ENCODE peak calls at places on chromosome 20, in eight cellular contexts. A is A549, Z is HCT116, N is K562, B is SK-N-SH, X is HL-60, M is GM12878, H is Panc1. V is an unnamed sample.

GRCh38 chr20:62272200-62272599 is 30.6 kb upstream of the ADRM1 start:
- DNase-seq in Z (no peak), A (no peak), B (no peak), H (no peak), N (no peak), M (no peak), X (no peak), V (peak)

GRCh38 chr20:9916776-9917175 is 77.9 kb upstream of the PAK5 start:
- DNase-seq in H (no peak), A (no peak), X (no peak), Z (no peak), M (no peak), B (no peak), N (no peak), V (no peak)

GRCh38 chr20:10476319-10476724 is 41.2 kb downstream of the SLX4IP start:
- DNase-seq in M (peak), H (no peak), Z (no peak), X (peak), A (no peak), B (no peak), N (peak), V (no peak)

GRCh38 chr20:24842591-24843442 is 106.3 kb upstream of the CST7 start:
- DNase-seq in B (no peak), X (no peak), M (peak), N (no peak), H (no peak), Z (no peak), A (no peak), V (no peak)

GRCh38 chr20:49619113-49620048 is 51.4 kb upstream of the PTGIS start:
- DNase-seq in N (no peak), X (no peak), M (no peak), A (no peak), H (no peak), B (no peak), Z (no peak), V (no peak)

GRCh38 chr20:62136283-62137091 is 6.7 kb downstream of the PSMA7 start:
- DNase-seq in N (no peak), B (peak), M (no peak), Z (peak), X (no peak), H (no peak), A (peak), V (peak)

GRCh38 chr20:43541214-43541613 is 17.6 kb upstream of the SGK2 start:
- DNase-seq in B (no peak), A (no peak), N (no peak), M (no peak), H (peak), Z (no peak), X (no peak), V (no peak)

GRCh38 chr20:36153754-36154695 is 515 bp upstream of the EPB41L1 start:
- DNase-seq in M (no peak), Z (no peak), X (no peak), H (no peak), N (peak), B (peak), A (peak), V (peak)

GRCh38 chr20:43536817-43537440 is 21.9 kb upstream of the SGK2 start:
- DNase-seq in H (no peak), A (no peak), Z (no peak), N (no peak), B (no peak), M (no peak), X (no peak), V (peak)

GRCh38 chr20:13744403-13744802 is 40.3 kb downstream of the ESF1 start:
- DNase-seq in X (no peak), N (no peak), H (no peak), M (no peak), Z (no peak), A (no peak), B (no peak), V (no peak)

GRCh38 chr20:63552481-63553249 is 1.3 kb upstream of the FNDC11 start:
- DNase-seq in N (peak), M (peak), X (no peak), Z (no peak), H (no peak), B (no peak), A (no peak), V (peak)

GRCh38 chr20:40294175-40294574 is 394.9 kb downstream of the MAFB start:
- DNase-seq in A (no peak), X (no peak), B (no peak), H (no peak), N (no peak), M (no peak), Z (no peak), V (no peak)

GRCh38 chr20:41169791-41170351 is 32.5 kb downstream of the PLCG1 start:
- DNase-seq in A (no peak), B (no peak), X (no peak), N (no peak), H (no peak), M (no peak), Z (no peak), V (no peak)

GRCh38 chr20:56776345-56776744 is 147.2 kb downstream of the TFAP2C start:
- DNase-seq in M (no peak), Z (no peak), H (no peak), N (no peak), B (no peak), A (no peak), X (no peak), V (peak)
- TF ChIP-seq REST in M (no peak), Z (no peak), H (no peak), N (no peak), B (no peak), A (no peak), X (no peak), V (no peak)

GRCh38 chr20:58340853-58341252 is 31.3 kb downstream of the RAB22A start:
- DNase-seq in N (no peak), Z (no peak), X (no peak), A (peak), H (no peak), B (no peak), M (no peak), V (no peak)
- TF ChIP-seq REST in N (no peak), Z (no peak), X (no peak), A (no peak), H (no peak), B (no peak), M (no peak), V (no peak)

DNA sequence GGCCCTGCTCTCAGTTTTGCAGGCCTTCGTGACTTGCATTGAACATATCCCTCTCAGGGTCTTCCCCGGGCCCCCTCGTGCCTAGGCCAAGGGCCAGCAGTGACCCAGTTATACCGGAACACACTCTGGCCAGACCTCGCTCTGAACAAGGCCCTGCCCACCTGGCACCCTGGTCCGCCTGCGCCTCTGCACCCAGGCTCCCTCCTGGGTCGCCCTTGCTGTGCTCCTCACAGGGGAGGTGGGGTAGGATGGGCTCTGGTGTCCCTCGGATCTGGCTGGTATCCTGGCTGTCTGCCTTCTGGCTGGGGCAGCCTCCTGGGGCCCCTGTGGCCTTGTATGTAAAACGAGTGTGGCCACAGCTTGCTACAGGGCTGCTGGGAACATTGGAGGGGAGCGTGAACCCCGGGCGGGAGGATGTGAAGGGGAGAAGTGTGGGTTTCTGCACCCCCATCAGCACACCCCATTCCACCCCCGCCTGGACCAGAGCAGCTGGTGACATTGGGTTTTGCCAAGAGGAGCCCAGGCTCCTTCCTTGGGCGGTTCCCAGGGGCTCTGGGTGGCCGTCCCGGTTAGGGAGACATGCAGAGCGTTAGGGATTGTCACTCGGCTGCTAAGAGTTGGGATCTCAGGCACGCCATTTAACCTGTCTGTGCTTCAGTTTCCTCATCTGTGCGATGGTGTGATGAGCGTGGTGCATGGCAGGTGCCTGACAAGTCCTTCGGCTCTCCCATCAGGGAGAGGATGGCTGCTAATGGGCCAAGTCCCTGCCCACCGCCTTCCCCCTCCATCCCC is 17.5 kb downstream of the SRC start:
- DNase-seq in B (no peak), X (no peak), Z (no peak), H (no peak), A (no peak), M (no peak), N (no peak), V (no peak)
- TF ChIP-seq REST in B (no peak), X (no peak), Z (no peak), H (no peak), A (no peak), M (no peak), N (no peak), V (no peak)

GRCh38 chr20:23225407-23226060 is 125.1 kb upstream of the NXT1 start:
- DNase-seq in X (peak), H (no peak), N (no peak), Z (no peak), A (peak), B (no peak), M (no peak), V (no peak)
- TF ChIP-seq REST in X (peak), H (no peak), N (no peak), Z (no peak), A (no peak), B (no peak), M (no peak), V (no peak)

GRCh38 chr20:6718660-6719059 is 48.8 kb upstream of the BMP2 start:
- DNase-seq in X (no peak), H (no peak), M (no peak), N (no peak), A (peak), B (no peak), Z (no peak), V (peak)
- TF ChIP-seq REST in X (no peak), H (no peak), M (no peak), N (no peak), A (no peak), B (no peak), Z (no peak), V (no peak)

DNA sequence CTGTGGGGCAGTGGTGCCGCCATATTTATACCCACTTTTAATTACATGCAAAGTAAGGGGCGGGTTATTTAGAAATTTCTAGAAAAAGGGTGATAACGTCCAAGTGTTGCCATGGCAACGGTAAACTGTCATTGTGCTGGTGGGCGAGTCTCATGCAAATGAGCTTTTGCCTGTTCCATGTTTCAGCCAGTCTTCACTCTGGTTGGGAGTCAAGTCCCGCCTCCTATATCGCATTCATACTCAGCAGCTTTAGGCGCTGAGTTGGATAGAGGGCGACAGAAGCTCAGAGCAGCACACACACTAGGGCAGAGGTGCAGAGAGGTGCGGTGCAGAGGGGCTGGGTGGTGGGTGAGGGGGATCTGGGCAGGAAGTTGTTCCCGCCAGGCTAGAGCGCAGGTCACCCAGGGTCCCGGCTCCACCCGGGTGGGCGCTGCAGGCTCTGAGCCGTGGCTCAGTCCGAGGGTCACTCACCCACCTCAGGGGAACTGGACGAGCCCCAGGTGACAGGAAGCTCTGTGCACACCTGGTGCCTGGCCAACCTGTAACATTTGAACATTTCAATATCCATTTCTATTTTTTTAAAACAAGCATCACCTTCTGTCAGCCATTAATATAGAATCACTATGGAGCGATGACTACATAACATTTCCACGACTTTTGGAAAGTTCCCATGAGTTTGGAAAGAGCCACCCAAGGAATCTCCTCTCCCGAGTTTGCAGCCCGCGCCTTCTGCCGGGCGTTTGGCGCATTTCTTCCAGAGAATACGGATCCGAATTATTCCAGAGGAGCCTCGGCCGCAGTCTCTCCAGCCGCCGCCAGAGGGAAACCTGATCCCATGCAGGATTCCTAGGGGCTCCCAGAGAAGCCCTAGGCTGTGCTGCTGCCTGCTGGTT is 89.1 kb upstream of the PHACTR3 start:
- DNase-seq in Z (peak), B (peak), H (no peak), N (peak), M (no peak), X (no peak), A (peak), V (peak)
- TF ChIP-seq REST in Z (no peak), B (no peak), H (no peak), N (no peak), M (no peak), X (no peak), A (no peak), V (no peak)

V was measured in GM23338.